ENCODE peak calls at places on chromosomes 13 and 19, in four cellular contexts. One of them, this sample, is unnamed. For H3K27me3, the result is how much of the 10 kb centered on the place peaks cover.

GRCh38 chr19:50880241-50880640 is 7.0 kb downstream of the KLK2 start:
- DNase-seq in right cardiac atrium: no peak
- DNase-seq in thyroid gland: peak
- DNase-seq in aorta: no peak
- DNase-seq in this sample: no peak

GRCh38 chr19:40612831-40613668 is 11.9 kb downstream of the LTBP4 start:
- DNase-seq in right cardiac atrium: peak
- DNase-seq in thyroid gland: peak
- DNase-seq in aorta: peak
- DNase-seq in this sample: no peak

GRCh38 chr13:19713186-19713965 is 69.4 kb downstream of the PSPC1 start:
- DNase-seq in right cardiac atrium: no peak
- DNase-seq in thyroid gland: no peak
- DNase-seq in aorta: no peak
- DNase-seq in this sample: no peak

GRCh38 chr13:82802528-82802927 is 1079.7 kb downstream of the SLITRK1 start:
- DNase-seq in right cardiac atrium: no peak
- DNase-seq in thyroid gland: no peak
- DNase-seq in aorta: no peak
- DNase-seq in this sample: no peak

GRCh38 chr13:32592082-32592481 is 5.8 kb downstream of the PDS5B start:
- DNase-seq in right cardiac atrium: no peak
- DNase-seq in thyroid gland: no peak
- DNase-seq in aorta: no peak
- DNase-seq in this sample: no peak

GRCh38 chr13:87259479-87260083 is 411.6 kb upstream of the SLITRK5 start:
- DNase-seq in right cardiac atrium: no peak
- DNase-seq in thyroid gland: peak
- DNase-seq in aorta: no peak
- DNase-seq in this sample: no peak

GRCh38 chr19:33447336-33448158 is 74.0 kb downstream of the CEBPG start:
- DNase-seq in right cardiac atrium: peak
- DNase-seq in thyroid gland: no peak
- DNase-seq in aorta: peak
- DNase-seq in this sample: no peak

GRCh38 chr19:17322854-17323253 is 11.8 kb downstream of the ANO8 start:
- DNase-seq in right cardiac atrium: no peak
- DNase-seq in thyroid gland: no peak
- DNase-seq in aorta: no peak
- DNase-seq in this sample: no peak

GRCh38 chr13:45847554-45848224 is 3.9 kb downstream of the SIAH3 start:
- DNase-seq in right cardiac atrium: peak
- DNase-seq in thyroid gland: peak
- DNase-seq in aorta: peak
- DNase-seq in this sample: no peak

GRCh38 chr13:27810461-27810860 is 18.2 kb downstream of the GSX1 start:
- DNase-seq in right cardiac atrium: no peak
- DNase-seq in thyroid gland: no peak
- DNase-seq in aorta: no peak
- DNase-seq in this sample: no peak

GRCh38 chr19:51127755-51128154 is 3.0 kb downstream of the SIGLEC9 start:
- DNase-seq in right cardiac atrium: peak
- DNase-seq in thyroid gland: no peak
- DNase-seq in aorta: peak
- DNase-seq in this sample: no peak

GRCh38 chr13:26062853-26063444 is 11.1 kb upstream of the SHISA2 start:
- DNase-seq in right cardiac atrium: no peak
- DNase-seq in thyroid gland: peak
- DNase-seq in aorta: no peak
- DNase-seq in this sample: peak

GRCh38 chr13:97548736-97549135 is 114.8 kb downstream of the RAP2A start:
- DNase-seq in right cardiac atrium: no peak
- DNase-seq in thyroid gland: no peak
- DNase-seq in aorta: no peak
- DNase-seq in this sample: no peak

GRCh38 chr19:44644391-44645016 is 794 bp downstream of the PVR start:
- DNase-seq in right cardiac atrium: no peak
- DNase-seq in thyroid gland: peak
- DNase-seq in aorta: peak
- DNase-seq in this sample: peak

GRCh38 chr19:45075215-45076028 is 856 bp downstream of the ZNF296 start:
- DNase-seq in right cardiac atrium: peak
- DNase-seq in thyroid gland: peak
- DNase-seq in aorta: peak
- DNase-seq in this sample: peak

GRCh38 chr13:100941377-100941776 is 266.8 kb upstream of the TMTC4 start:
- DNase-seq in right cardiac atrium: no peak
- DNase-seq in thyroid gland: no peak
- DNase-seq in aorta: no peak
- DNase-seq in this sample: no peak

GRCh38 chr19:10769533-10770491 is 51.9 kb downstream of the DNM2 start:
- DNase-seq in right cardiac atrium: peak
- DNase-seq in thyroid gland: no peak
- DNase-seq in aorta: no peak
- DNase-seq in this sample: peak

GRCh38 chr13:94710081-94710809 is 2.1 kb downstream of the SOX21 start:
- DNase-seq in right cardiac atrium: no peak
- DNase-seq in thyroid gland: no peak
- DNase-seq in aorta: no peak
- DNase-seq in this sample: no peak

GRCh38 chr19:1651548-1652394 is 644 bp downstream of the TCF3 start:
- DNase-seq in right cardiac atrium: peak
- DNase-seq in thyroid gland: peak
- DNase-seq in aorta: peak
- DNase-seq in this sample: peak

GRCh38 chr19:55066107-55066709 is 3.3 kb upstream of the RDH13 start:
- DNase-seq in right cardiac atrium: no peak
- DNase-seq in thyroid gland: no peak
- DNase-seq in aorta: no peak
- DNase-seq in this sample: no peak

GRCh38 chr19:11096210-11096841 is 7.1 kb downstream of the LDLR start:
- DNase-seq in right cardiac atrium: peak
- DNase-seq in thyroid gland: peak
- DNase-seq in aorta: peak
- DNase-seq in this sample: peak

GRCh38 chr13:41764558-41764957 is 196.4 kb downstream of the VWA8 start:
- DNase-seq in right cardiac atrium: no peak
- DNase-seq in thyroid gland: no peak
- DNase-seq in aorta: no peak
- DNase-seq in this sample: no peak

GRCh38 chr13:29523199-29523931 is 72.1 kb downstream of the SLC7A1 start:
- DNase-seq in right cardiac atrium: peak
- DNase-seq in thyroid gland: no peak
- DNase-seq in aorta: peak
- DNase-seq in this sample: no peak

DNA sequence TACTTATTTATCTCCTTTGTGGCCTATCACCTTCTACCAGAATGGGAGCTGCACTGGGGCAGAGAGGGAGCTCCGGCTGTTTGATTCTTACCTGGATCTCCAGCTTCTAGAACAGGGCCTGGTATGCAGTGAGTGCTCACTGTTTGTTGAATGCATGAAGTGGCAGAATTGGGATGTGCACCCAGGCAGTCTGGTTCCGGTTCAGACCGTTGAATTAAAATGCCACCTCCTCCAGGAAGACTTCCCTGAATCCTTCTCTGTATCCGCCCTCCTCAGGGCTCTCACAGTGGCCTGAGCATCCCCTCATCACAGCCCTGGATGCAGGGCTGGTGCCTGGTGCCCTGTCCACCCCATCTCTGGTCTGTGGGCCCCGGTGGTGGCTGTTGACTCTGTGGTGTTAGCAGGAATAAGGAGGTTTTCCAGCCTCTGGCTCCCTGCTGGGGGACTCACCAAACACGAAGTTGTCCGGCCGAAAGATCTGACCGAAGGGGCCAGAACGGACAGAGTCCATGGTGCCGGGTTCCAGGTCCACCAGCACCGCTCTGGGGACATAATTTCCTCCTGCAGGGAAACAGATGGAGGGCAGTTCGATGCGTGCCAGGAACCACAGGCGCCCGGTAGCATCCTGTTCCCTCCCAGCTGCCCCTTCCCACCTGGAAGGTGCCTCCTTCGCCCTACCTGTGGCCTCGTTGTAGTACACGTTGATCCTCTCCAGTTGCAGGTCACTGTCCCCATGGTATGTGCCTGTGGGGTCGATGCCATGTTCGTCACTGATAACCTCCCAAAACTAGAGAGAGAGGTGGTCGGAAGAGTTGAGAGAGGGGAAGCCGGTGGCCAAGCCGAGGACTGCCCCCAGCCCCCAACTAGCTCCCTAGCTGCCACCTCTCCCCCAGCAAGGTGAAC is 1.0 kb downstream of the TUBB4A start:
- DNase-seq in right cardiac atrium: peak
- DNase-seq in thyroid gland: no peak
- DNase-seq in aorta: no peak
- DNase-seq in this sample: no peak
- H3K4me3 ChIP-seq in right cardiac atrium: peak
- H3K4me3 ChIP-seq in thyroid gland: no peak
- H3K4me3 ChIP-seq in aorta: no peak
- H3K4me3 ChIP-seq in this sample: no peak

DNA sequence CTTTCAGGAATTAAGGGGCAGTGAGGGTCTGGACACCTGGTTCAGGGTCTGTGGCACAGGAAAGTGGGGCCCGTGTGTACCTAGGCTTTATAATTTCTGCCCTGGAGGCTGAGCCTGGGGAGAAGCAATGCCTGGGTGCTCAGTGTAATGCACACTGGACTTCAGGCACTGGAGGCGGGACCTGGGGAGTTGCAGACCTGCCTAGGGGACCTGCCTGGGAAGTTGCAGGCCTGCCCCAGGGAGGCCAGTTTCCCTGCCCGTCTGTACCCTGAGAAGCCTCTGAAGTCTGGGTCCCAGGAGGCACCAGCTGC is 2.5 kb upstream of the TMEM59L start:
- DNase-seq in right cardiac atrium: no peak
- DNase-seq in thyroid gland: no peak
- DNase-seq in aorta: no peak
- DNase-seq in this sample: no peak
- H3K27me3 ChIP-seq in right cardiac atrium: under half
- H3K27me3 ChIP-seq in thyroid gland: under half
- H3K27me3 ChIP-seq in aorta: under half
- H3K27me3 ChIP-seq in this sample: half or more

GRCh38 chr19:46730595-46730994 is 13.7 kb upstream of the PRKD2 start:
- DNase-seq in right cardiac atrium: peak
- DNase-seq in thyroid gland: no peak
- DNase-seq in aorta: no peak
- DNase-seq in this sample: no peak
- H3K27ac ChIP-seq in right cardiac atrium: no peak
- H3K27ac ChIP-seq in thyroid gland: no peak
- H3K27ac ChIP-seq in aorta: no peak
- H3K27ac ChIP-seq in this sample: no peak

DNA sequence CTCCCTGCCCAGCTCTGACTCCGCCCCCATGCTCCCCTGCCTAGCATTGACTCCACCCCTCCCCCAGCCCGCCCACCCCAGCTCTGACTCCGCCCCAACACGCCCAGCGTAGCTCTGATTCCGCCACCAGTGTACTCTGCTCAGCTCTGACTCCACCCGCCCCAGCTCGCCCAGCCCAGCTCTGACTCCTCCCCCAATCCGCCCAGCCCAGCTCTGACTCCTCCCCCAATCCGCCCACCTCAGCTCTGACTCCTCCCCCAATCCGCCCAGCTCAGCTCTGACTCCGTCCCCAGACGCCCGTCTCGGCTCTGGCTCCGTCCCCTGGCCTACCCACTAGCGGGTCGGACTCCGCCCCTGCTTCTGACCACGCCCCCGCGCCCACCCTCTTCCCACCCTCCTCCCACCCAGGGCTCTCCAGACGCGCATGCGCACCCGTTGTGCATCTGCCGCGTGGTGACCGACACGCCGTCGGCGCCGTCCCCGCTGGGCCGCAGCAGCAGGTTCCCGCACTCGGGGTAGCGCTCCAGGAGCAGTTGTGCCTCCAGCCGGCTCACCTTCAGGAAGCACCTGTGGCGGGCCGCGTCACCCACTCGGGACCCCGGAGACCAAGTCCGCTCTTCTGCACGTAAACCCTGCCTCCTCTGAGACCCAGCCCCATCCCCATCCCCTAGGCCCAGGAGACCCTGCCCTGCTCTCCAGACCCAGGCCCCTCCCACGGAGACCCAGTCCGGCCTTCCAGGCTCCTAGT is 10.2 kb downstream of the STAP2 start:
- DNase-seq in right cardiac atrium: peak
- DNase-seq in thyroid gland: peak
- DNase-seq in aorta: peak
- DNase-seq in this sample: peak
- H3K4me3 ChIP-seq in right cardiac atrium: peak
- H3K4me3 ChIP-seq in thyroid gland: no peak
- H3K4me3 ChIP-seq in aorta: no peak
- H3K4me3 ChIP-seq in this sample: no peak

DNA sequence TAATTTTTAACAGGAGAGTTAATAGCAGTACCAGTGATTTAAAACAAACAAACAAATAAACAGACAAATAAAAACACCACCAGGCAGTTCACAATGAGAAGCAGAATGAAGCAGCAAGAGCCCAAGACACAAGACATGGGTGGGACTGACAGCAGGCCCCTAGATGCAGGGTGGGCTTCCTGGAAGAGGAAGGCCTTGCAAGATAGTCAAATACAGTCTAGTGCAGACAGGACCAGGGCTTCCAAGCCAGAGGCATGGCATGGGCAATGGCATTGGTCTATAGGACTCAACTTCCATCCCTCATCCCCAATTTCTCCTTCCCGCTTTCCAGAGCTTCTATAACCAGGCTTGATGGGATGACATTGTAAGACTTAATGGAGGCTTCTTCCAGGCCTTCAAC is 645.1 kb downstream of the UQCRFS1 start:
- DNase-seq in right cardiac atrium: no peak
- DNase-seq in thyroid gland: no peak
- DNase-seq in aorta: no peak
- DNase-seq in this sample: no peak
- H3K27me3 ChIP-seq in right cardiac atrium: under half
- H3K27me3 ChIP-seq in thyroid gland: under half
- H3K27me3 ChIP-seq in aorta: under half
- H3K27me3 ChIP-seq in this sample: under half

GRCh38 chr19:46132508-46133100 is 8.1 kb upstream of the IGFL3 start:
- DNase-seq in right cardiac atrium: no peak
- DNase-seq in thyroid gland: no peak
- DNase-seq in aorta: no peak
- DNase-seq in this sample: no peak
- H3K27ac ChIP-seq in right cardiac atrium: peak
- H3K27ac ChIP-seq in thyroid gland: peak
- H3K27ac ChIP-seq in aorta: peak
- H3K27ac ChIP-seq in this sample: peak

GRCh38 chr13:113413178-113413897 is 40.0 kb downstream of the ADPRHL1 start:
- DNase-seq in right cardiac atrium: peak
- DNase-seq in thyroid gland: no peak
- DNase-seq in aorta: peak
- DNase-seq in this sample: no peak
- H3K4me3 ChIP-seq in right cardiac atrium: no peak
- H3K4me3 ChIP-seq in thyroid gland: no peak
- H3K4me3 ChIP-seq in aorta: no peak
- H3K4me3 ChIP-seq in this sample: no peak

GRCh38 chr19:42467437-42467760 is 24.7 kb upstream of the CXCL17 start:
- DNase-seq in right cardiac atrium: no peak
- DNase-seq in thyroid gland: no peak
- DNase-seq in aorta: no peak
- DNase-seq in this sample: no peak
- H3K27me3 ChIP-seq in right cardiac atrium: under half
- H3K27me3 ChIP-seq in thyroid gland: under half
- H3K27me3 ChIP-seq in aorta: under half
- H3K27me3 ChIP-seq in this sample: under half

This sample was measured in body of pancreas.